ENCODE peak calls at places on chromosome 4, in six cellular contexts. J is IMR-90, U is stomach, D is colonic mucosa, Q is cardiac muscle cell, T is cardiac fibroblast. F is an unnamed sample.

GRCh38 chr4:68466185-68466584 is 18.9 kb downstream of the TMPRSS11E start:
- DNase-seq in J (peak; percentile 68), U (no peak), D (no peak), Q (peak; percentile 7), T (peak; percentile 33), F (peak; percentile 59)

GRCh38 chr4:170008376-170008775 is 17.8 kb downstream of the MFAP3L start:
- DNase-seq in J (no peak), U (no peak), D (no peak), Q (no peak), T (no peak), F (no peak)

GRCh38 chr4:107997001-107997788 is 7.5 kb downstream of the HADH start:
- DNase-seq in J (peak; percentile 81), U (no peak), D (no peak), Q (no peak), T (peak; percentile 51), F (no peak)

GRCh38 chr4:6582889-6583504 is 8.0 kb downstream of the MAN2B2 start:
- DNase-seq in J (peak; percentile 25), U (no peak), D (no peak), Q (peak; percentile 33), T (peak; percentile 31), F (no peak)

GRCh38 chr4:86117781-86118302 is 242.0 kb downstream of the MAPK10 start:
- DNase-seq in J (peak; percentile 84), U (no peak), D (no peak), Q (peak; percentile 95), T (peak; percentile 96), F (peak; percentile 93)

GRCh38 chr4:163565228-163566040 is 70.9 kb downstream of the TMA16 start:
- DNase-seq in J (no peak), U (no peak), D (no peak), Q (no peak), T (no peak), F (no peak)

GRCh38 chr4:180084561-180084960 is 2158.6 kb upstream of the TENM3 start:
- DNase-seq in J (peak; percentile 43), U (no peak), D (no peak), Q (no peak), T (no peak), F (no peak)

GRCh38 chr4:112905728-112906127 is 143.7 kb upstream of the ANK2 start:
- DNase-seq in J (no peak), U (no peak), D (no peak), Q (no peak), T (no peak), F (no peak)

GRCh38 chr4:168919706-168920324 is 90.2 kb downstream of the CBR4 start:
- DNase-seq in J (no peak), U (no peak), D (no peak), Q (no peak), T (no peak), F (no peak)

GRCh38 chr4:103207673-103208072 is 9.5 kb upstream of the CENPE start:
- DNase-seq in J (no peak), U (no peak), D (no peak), Q (no peak), T (no peak), F (no peak)

GRCh38 chr4:108166038-108166437 is 2.7 kb downstream of the LEF1 start:
- DNase-seq in J (no peak), U (no peak), D (no peak), Q (no peak), T (no peak), F (no peak)

GRCh38 chr4:183609151-183609550 is 49.8 kb downstream of the RWDD4 start:
- DNase-seq in J (no peak), U (no peak), D (no peak), Q (no peak), T (no peak), F (no peak)

GRCh38 chr4:104976258-104976657 is 170.4 kb upstream of the TET2 start:
- DNase-seq in J (no peak), U (no peak), D (no peak), Q (no peak), T (no peak), F (no peak)

GRCh38 chr4:102525099-102525498 is 23.9 kb downstream of the NFKB1 start:
- DNase-seq in J (peak; percentile 39), U (no peak), D (no peak), Q (peak; percentile 76), T (peak; percentile 44), F (no peak)

GRCh38 chr4:141465151-141465550 is 171.2 kb upstream of the IL15 start:
- DNase-seq in J (no peak), U (no peak), D (no peak), Q (no peak), T (no peak), F (no peak)

GRCh38 chr4:92304636-92305035 is 870 bp downstream of the GRID2 start:
- DNase-seq in J (no peak), U (no peak), D (no peak), Q (peak; percentile 7), T (no peak), F (no peak)

GRCh38 chr4:174402470-174403176 is 118.9 kb downstream of the CEP44 start:
- DNase-seq in J (no peak), U (no peak), D (no peak), Q (no peak), T (no peak), F (no peak)
- TF ChIP-seq CTCF in J (no peak), U (no peak), D (no peak), Q (no peak), T (no peak), F (no peak)

GRCh38 chr4:143091862-143092261 is 92.9 kb upstream of the USP38 start:
- DNase-seq in J (no peak), U (no peak), D (no peak), Q (no peak), T (no peak), F (no peak)

GRCh38 chr4:143089291-143089690 is 95.4 kb upstream of the USP38 start:
- DNase-seq in J (no peak), U (no peak), D (no peak), Q (peak; percentile 3), T (no peak), F (no peak)

GRCh38 chr4:143085644-143086043 is 99.1 kb upstream of the USP38 start:
- DNase-seq in J (no peak), U (no peak), D (no peak), Q (no peak), T (no peak), F (no peak)

GRCh38 chr4:143085224-143085623 is 99.5 kb upstream of the USP38 start:
- DNase-seq in J (peak; percentile 8), U (no peak), D (no peak), Q (peak; percentile 9), T (peak; percentile 18), F (no peak)

GRCh38 chr4:143089847-143090246 is 94.9 kb upstream of the USP38 start:
- DNase-seq in J (no peak), U (no peak), D (no peak), Q (no peak), T (no peak), F (no peak)
- H3K4me3 ChIP-seq in J (no peak overlapping the region), U (no peak overlapping the region), D (no peak overlapping the region), Q (no peak overlapping the region), T (no peak overlapping the region), F (no peak overlapping the region)

DNA sequence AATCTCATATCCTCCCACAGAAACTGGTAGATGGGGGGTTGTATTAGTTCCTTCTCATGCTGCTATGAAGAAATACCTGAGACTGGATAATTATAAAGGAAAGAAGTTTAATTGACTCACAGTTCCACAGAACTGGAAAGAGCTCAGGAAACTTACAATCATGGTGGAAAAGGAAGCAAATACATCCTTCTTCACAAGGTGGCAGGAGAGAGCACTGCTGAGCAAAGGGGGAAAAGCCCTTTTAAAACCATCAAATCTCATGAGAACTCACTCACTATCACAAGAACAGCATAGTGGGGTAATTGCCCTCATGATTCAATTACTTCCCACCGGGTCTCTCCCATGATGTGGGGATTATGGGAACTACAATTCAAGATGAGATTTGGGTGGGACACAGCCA is 250.5 kb upstream of the GPRIN3 start:
- DNase-seq in J (no peak), U (no peak), D (no peak), Q (peak; percentile 19), T (no peak), F (no peak)
- TF ChIP-seq CTCF in J (peak; percentile 28), U (no peak), D (no peak), Q (peak; percentile 34), T (peak; percentile 53), F (peak; percentile 45)

DNA sequence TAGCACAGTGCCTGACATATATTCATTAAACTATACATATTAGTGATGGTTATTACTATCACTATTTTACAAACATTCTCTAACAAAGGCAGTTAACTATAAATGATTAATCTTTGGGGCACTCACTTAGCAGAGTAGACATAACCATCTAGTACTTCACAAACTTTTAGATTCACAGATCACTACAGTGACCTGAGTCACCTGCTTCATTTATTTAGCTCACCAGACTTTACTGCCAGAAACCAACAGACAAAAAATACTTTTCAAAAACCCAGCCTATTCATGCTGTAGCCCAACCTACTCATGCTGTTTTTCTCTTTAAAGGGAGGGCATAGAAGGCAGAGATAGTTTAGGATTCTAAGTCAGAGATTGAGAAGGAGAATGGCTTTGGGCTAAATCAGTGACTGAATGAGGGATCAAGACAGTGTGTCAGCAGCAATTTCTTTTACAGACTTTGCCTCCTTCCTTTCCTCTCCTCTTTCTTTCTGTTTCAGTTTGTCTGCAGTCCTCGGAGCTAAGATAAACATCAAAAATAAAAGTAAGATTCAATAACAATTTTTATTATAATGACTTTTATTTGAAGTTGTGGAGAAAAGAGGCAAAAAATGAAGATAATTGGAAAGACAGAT is 34.7 kb upstream of the PDE5A start:
- DNase-seq in J (peak; percentile 28), U (no peak), D (no peak), Q (no peak), T (no peak), F (no peak)
- H3K4me3 ChIP-seq in J (peak overlapping the region; percentile 30), U (no peak overlapping the region), D (no peak overlapping the region), Q (no peak overlapping the region), T (no peak overlapping the region), F (no peak overlapping the region)

GRCh38 chr4:97548943-97549583 is 594.2 kb downstream of the STPG2 start:
- DNase-seq in J (no peak), U (no peak), D (no peak), Q (no peak), T (no peak), F (no peak)
- TF ChIP-seq CTCF in J (no peak), U (no peak), D (no peak), Q (no peak), T (peak; percentile 11), F (peak; percentile 6)

GRCh38 chr4:152678841-152679240 is 956 bp downstream of the TMEM154 start:
- DNase-seq in J (no peak), U (no peak), D (no peak), Q (no peak), T (no peak), F (no peak)
- H3K4me3 ChIP-seq in J (no peak overlapping the region), U (peak overlapping the region; percentile 57), D (no peak overlapping the region), Q (no peak overlapping the region), T (no peak overlapping the region), F (no peak overlapping the region)

GRCh38 chr4:75048208-75048879 is 115.4 kb downstream of the PARM1 start:
- DNase-seq in J (no peak), U (no peak), D (no peak), Q (no peak), T (no peak), F (no peak)
- TF ChIP-seq CTCF in J (peak; percentile 20), U (no peak), D (no peak), Q (no peak), T (peak; percentile 3), F (no peak)

GRCh38 chr4:53380221-53380620 is 2.8 kb downstream of the FIP1L1 start:
- DNase-seq in J (peak; percentile 33), U (no peak), D (no peak), Q (no peak), T (no peak), F (no peak)
- H3K4me3 ChIP-seq in J (no peak overlapping the region), U (no peak overlapping the region), D (no peak overlapping the region), Q (no peak overlapping the region), T (no peak overlapping the region), F (no peak overlapping the region)